ENCODE peak calls at places on chromosomes 5 and 9, in six cellular contexts. U is trophoblast cell, R is mesendoderm, Y is GM23248, E is HCT116, O is neural progenitor cell. V is an unnamed sample. For H3K4me1, the result is how much of the 10 kb centered on the place peaks cover.

GRCh38 chr5:6342689-6343315 is 35.5 kb downstream of the MED10 start:
- DNase-seq in U (no peak), R (no peak), Y (no peak), E (no peak), O (no peak), V (no peak)

GRCh38 chr9:94915476-94916450 is 189.3 kb downstream of the AOPEP start:
- DNase-seq in U (no peak), R (no peak), Y (no peak), E (no peak), O (no peak), V (no peak)

GRCh38 chr5:138336952-138337684 is 948 bp upstream of the FAM53C start:
- DNase-seq in U (peak), R (peak), Y (peak), E (peak), O (no peak), V (no peak)

GRCh38 chr5:92380069-92380770 is 997.1 kb upstream of the ARRDC3 start:
- DNase-seq in U (no peak), R (peak), Y (peak), E (no peak), O (no peak), V (no peak)

GRCh38 chr5:69517763-69518212 is 25.2 kb downstream of the OCLN start:
- DNase-seq in U (no peak), R (peak), Y (no peak), E (no peak), O (no peak), V (no peak)

GRCh38 chr9:129356871-129357772 is 179.1 kb upstream of the IER5L start:
- DNase-seq in U (no peak), R (no peak), Y (no peak), E (no peak), O (no peak), V (no peak)

GRCh38 chr9:128191406-128192046 is at the start of gene CIZ1:
- DNase-seq in U (peak), R (peak), Y (peak), E (peak), O (peak), V (peak)

GRCh38 chr5:157343842-157344790 is 78.2 kb downstream of the CYFIP2 start:
- DNase-seq in U (no peak), R (no peak), Y (peak), E (no peak), O (no peak), V (no peak)

GRCh38 chr9:118618091-118618490 is 751.1 kb downstream of the BRINP1 start:
- DNase-seq in U (no peak), R (no peak), Y (peak), E (no peak), O (no peak), V (no peak)

GRCh38 chr5:56302027-56302426 is 68.9 kb upstream of the ANKRD55 start:
- DNase-seq in U (no peak), R (no peak), Y (peak), E (no peak), O (no peak), V (peak)

GRCh38 chr9:133979921-133980863 is 11.9 kb downstream of the VAV2 start:
- DNase-seq in U (peak), R (no peak), Y (no peak), E (no peak), O (no peak), V (no peak)
- H3K4me1 ChIP-seq in U (under half), R (under half), Y (under half), E (under half), O (under half), V (under half)

DNA sequence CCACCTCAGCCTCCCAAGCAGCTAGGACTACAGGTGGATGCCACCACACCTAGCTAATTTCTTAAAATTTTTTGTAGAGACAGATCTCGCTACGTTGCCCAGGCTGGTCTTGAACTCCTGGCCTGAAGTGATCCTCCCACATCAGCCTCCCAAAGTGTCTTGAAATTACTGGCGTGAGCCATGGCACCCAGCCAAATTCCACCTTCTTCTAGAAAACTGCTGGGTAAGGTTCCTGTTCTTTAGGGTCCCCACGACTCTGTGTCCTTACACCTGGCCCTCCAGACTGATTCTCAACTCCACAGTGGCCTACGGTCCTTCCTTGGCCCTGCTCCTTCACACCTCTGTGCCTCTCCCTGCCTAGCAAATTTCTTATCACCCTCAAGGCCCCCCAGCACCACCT is 1.9 kb downstream of the MAPK9 start:
- DNase-seq in U (no peak), R (no peak), Y (no peak), E (no peak), O (no peak), V (no peak)
- H3K9ac ChIP-seq in U (no peak), R (no peak), Y (no peak), E (no peak), O (no peak), V (peak)

GRCh38 chr9:89605181-89606048 is 603 bp downstream of the GADD45G start:
- DNase-seq in U (peak), R (peak), Y (peak), E (no peak), O (peak), V (no peak)
- H3K4me2 ChIP-seq in U (peak), R (peak), Y (peak), E (peak), O (peak), V (no peak)

GRCh38 chr9:121700165-121700830 is 48.9 kb downstream of the DAB2IP start:
- DNase-seq in U (no peak), R (peak), Y (peak), E (no peak), O (peak), V (no peak)

GRCh38 chr9:121700831-121701419 is 49.5 kb downstream of the DAB2IP start:
- DNase-seq in U (no peak), R (no peak), Y (no peak), E (no peak), O (no peak), V (no peak)

GRCh38 chr9:121701736-121702261 is 50.4 kb downstream of the DAB2IP start:
- DNase-seq in U (no peak), R (no peak), Y (no peak), E (no peak), O (no peak), V (no peak)

GRCh38 chr9:121704281-121704680 is 52.8 kb downstream of the DAB2IP start:
- DNase-seq in U (no peak), R (no peak), Y (no peak), E (no peak), O (no peak), V (no peak)

DNA sequence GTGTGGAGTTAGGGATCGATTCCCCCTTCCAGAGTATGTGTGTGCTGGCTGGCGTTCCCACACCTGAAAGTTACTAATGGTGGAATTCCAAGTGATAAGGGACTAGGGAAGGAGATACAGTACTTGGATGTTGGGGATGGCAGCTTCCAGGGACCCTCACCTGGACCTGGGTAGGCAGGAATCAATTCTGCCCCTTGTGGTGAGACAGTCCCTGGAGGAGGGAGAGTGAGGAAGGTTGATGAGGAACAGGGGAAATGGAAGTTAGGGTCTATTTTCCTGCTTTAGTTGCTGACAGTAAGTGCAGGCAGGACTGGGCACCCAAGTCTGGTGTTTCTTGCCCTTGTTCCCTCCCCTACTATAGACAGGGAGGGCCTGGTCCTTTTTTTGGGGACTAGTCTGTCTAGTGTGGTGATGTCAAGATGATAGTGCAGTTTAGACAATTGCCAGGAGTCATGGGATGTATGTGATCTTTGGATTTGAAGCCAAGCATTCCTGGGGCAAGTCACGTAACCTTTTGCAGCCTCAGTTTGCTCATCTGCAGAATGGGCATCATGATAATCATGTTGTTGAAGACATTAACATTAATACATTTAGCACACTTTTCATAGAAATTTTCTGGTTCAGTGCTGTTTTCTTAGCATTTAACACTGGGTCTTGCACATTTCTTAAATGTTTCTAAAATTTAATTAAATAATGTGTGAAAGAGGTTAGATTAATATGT is 51.7 kb downstream of the DAB2IP start:
- DNase-seq in U (no peak), R (no peak), Y (no peak), E (no peak), O (no peak), V (no peak)
- H3K4me1 ChIP-seq in U (under half), R (under half), Y (under half), E (under half), O (under half), V (under half)

DNA sequence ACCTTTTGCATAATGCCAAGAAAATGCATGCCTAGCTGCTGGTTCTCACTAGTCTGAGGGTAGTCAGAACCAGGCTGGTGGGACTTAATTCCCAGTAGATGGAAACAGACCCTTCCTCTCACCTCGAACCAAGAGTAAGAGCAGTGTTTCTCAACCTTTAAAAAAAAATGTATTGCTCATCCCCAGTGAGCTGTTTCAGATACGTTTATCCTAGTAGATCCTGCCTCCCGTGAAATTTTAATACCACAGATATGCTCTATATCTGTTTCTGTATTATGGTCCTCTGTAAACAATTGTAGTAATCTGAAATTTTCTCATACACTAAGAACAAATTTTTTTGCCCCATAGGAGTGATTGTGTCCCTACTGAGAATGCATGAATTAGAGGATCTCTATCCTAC is 86.2 kb downstream of the TEK start:
- DNase-seq in U (no peak), R (no peak), Y (peak), E (no peak), O (no peak), V (no peak)
- H3K9ac ChIP-seq in U (no peak), R (no peak), Y (no peak), E (no peak), O (no peak), V (no peak)

GRCh38 chr5:398475-399295 is 44.3 kb upstream of the EXOC3 start:
- DNase-seq in U (no peak), R (peak), Y (no peak), E (no peak), O (no peak), V (no peak)

GRCh38 chr5:399296-400281 is 43.4 kb upstream of the EXOC3 start:
- DNase-seq in U (peak), R (peak), Y (peak), E (peak), O (peak), V (peak)

GRCh38 chr5:401216-402034 is 41.6 kb upstream of the EXOC3 start:
- DNase-seq in U (no peak), R (no peak), Y (no peak), E (no peak), O (no peak), V (no peak)

GRCh38 chr5:402615-403359 is 40.2 kb upstream of the EXOC3 start:
- DNase-seq in U (peak), R (no peak), Y (no peak), E (no peak), O (no peak), V (peak)

GRCh38 chr5:400282-401215 is 42.4 kb upstream of the EXOC3 start:
- DNase-seq in U (peak), R (no peak), Y (peak), E (no peak), O (no peak), V (no peak)
- H3K4me2 ChIP-seq in U (no peak), R (no peak), Y (peak), E (peak), O (peak), V (peak)

DNA sequence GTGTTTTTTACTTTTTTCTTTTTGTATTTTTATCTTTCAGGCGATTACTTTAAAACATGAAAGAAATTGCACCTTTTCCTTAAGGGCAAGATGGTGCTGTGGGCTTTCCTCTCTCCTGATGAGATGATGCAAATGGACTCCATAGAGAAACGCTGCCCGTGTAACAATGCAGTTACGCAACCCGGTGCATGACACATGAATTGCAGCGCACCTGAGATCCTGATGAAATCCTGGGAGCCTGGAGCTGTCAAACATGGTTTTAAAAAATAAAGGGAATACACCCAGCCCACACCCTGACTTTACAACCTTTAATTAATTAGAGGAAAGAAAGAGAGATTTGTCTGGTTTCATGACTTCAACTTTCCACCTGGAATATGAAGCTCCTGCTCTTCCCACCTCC is 179.3 kb downstream of the AUH start:
- DNase-seq in U (peak), R (peak), Y (no peak), E (no peak), O (no peak), V (no peak)
- H3K4me1 ChIP-seq in U (under half), R (under half), Y (under half), E (under half), O (under half), V (under half)

GRCh38 chr9:84759300-84759750 is 89.8 kb downstream of the NTRK2 start:
- DNase-seq in U (no peak), R (no peak), Y (no peak), E (no peak), O (no peak), V (no peak)

GRCh38 chr9:84761137-84761808 is 91.7 kb downstream of the NTRK2 start:
- DNase-seq in U (no peak), R (no peak), Y (no peak), E (no peak), O (no peak), V (no peak)

GRCh38 chr9:84755375-84755774 is 85.8 kb downstream of the NTRK2 start:
- DNase-seq in U (peak), R (no peak), Y (no peak), E (no peak), O (no peak), V (no peak)

GRCh38 chr9:84756156-84756555 is 86.6 kb downstream of the NTRK2 start:
- DNase-seq in U (no peak), R (no peak), Y (no peak), E (no peak), O (no peak), V (no peak)

GRCh38 chr9:84758817-84759216 is 89.3 kb downstream of the NTRK2 start:
- DNase-seq in U (no peak), R (no peak), Y (no peak), E (no peak), O (no peak), V (no peak)
- H3K9ac ChIP-seq in U (no peak), R (no peak), Y (no peak), E (no peak), O (no peak), V (no peak)